ENCODE peak calls at places on chromosomes 1 and 21, in six cellular contexts. One of them, this sample, is unnamed.

GRCh38 chr21:40386301-40386911 is 460.6 kb downstream of the DSCAM start:
- DNase-seq in OCI-LY7: peak; percentile 7
- DNase-seq in transverse colon: peak; percentile 34
- DNase-seq in thyroid gland: peak; percentile 81
- DNase-seq in Peyer's patch: peak; percentile 57
- DNase-seq in IMR-90: no peak
- DNase-seq in this sample: peak; percentile 45

GRCh38 chr21:17463441-17463840 is 49.4 kb upstream of the CXADR start:
- DNase-seq in OCI-LY7: no peak
- DNase-seq in transverse colon: no peak
- DNase-seq in thyroid gland: no peak
- DNase-seq in Peyer's patch: no peak
- DNase-seq in IMR-90: peak; percentile 97
- DNase-seq in this sample: no peak

GRCh38 chr1:35947547-35947946 is 16.6 kb downstream of the AGO3 start:
- DNase-seq in OCI-LY7: no peak
- DNase-seq in transverse colon: no peak
- DNase-seq in thyroid gland: no peak
- DNase-seq in Peyer's patch: no peak
- DNase-seq in IMR-90: no peak
- DNase-seq in this sample: no peak

GRCh38 chr1:197614916-197615692 is 160.2 kb downstream of the DENND1B start:
- DNase-seq in OCI-LY7: peak; percentile 53
- DNase-seq in transverse colon: peak; percentile 19
- DNase-seq in thyroid gland: peak; percentile 18
- DNase-seq in Peyer's patch: no peak
- DNase-seq in IMR-90: peak; percentile 51
- DNase-seq in this sample: no peak

GRCh38 chr1:37502104-37502503 is 12.5 kb downstream of the MEAF6 start:
- DNase-seq in OCI-LY7: no peak
- DNase-seq in transverse colon: no peak
- DNase-seq in thyroid gland: no peak
- DNase-seq in Peyer's patch: no peak
- DNase-seq in IMR-90: no peak
- DNase-seq in this sample: no peak

GRCh38 chr1:109186704-109187071 is 27.0 kb upstream of the SARS1 start:
- DNase-seq in OCI-LY7: no peak
- DNase-seq in transverse colon: no peak
- DNase-seq in thyroid gland: peak; percentile 80
- DNase-seq in Peyer's patch: no peak
- DNase-seq in IMR-90: peak; percentile 38
- DNase-seq in this sample: no peak

GRCh38 chr1:2777428-2778219 is 23.9 kb downstream of the TTC34 start:
- DNase-seq in OCI-LY7: no peak
- DNase-seq in transverse colon: no peak
- DNase-seq in thyroid gland: no peak
- DNase-seq in Peyer's patch: peak; percentile 32
- DNase-seq in IMR-90: no peak
- DNase-seq in this sample: no peak

GRCh38 chr1:31957701-31958674 is 19.8 kb upstream of the PTP4A2 start:
- DNase-seq in OCI-LY7: no peak
- DNase-seq in transverse colon: no peak
- DNase-seq in thyroid gland: no peak
- DNase-seq in Peyer's patch: no peak
- DNase-seq in IMR-90: no peak
- DNase-seq in this sample: no peak

GRCh38 chr1:51518033-51518729 is 885 bp downstream of the EPS15 start:
- DNase-seq in OCI-LY7: peak; percentile 75
- DNase-seq in transverse colon: peak; percentile 74
- DNase-seq in thyroid gland: peak; percentile 30
- DNase-seq in Peyer's patch: peak; percentile 76
- DNase-seq in IMR-90: peak; percentile 28
- DNase-seq in this sample: peak; percentile 53

GRCh38 chr1:232901255-232901654 is 49.2 kb upstream of the NTPCR start:
- DNase-seq in OCI-LY7: peak; percentile 3
- DNase-seq in transverse colon: no peak
- DNase-seq in thyroid gland: peak; percentile 25
- DNase-seq in Peyer's patch: no peak
- DNase-seq in IMR-90: no peak
- DNase-seq in this sample: no peak

GRCh38 chr1:207244409-207244801 is 77.1 kb upstream of the CD55 start:
- DNase-seq in OCI-LY7: no peak
- DNase-seq in transverse colon: no peak
- DNase-seq in thyroid gland: no peak
- DNase-seq in Peyer's patch: no peak
- DNase-seq in IMR-90: no peak
- DNase-seq in this sample: no peak

GRCh38 chr1:241586905-241587532 is 53.1 kb downstream of the CHML start:
- DNase-seq in OCI-LY7: no peak
- DNase-seq in transverse colon: no peak
- DNase-seq in thyroid gland: no peak
- DNase-seq in Peyer's patch: no peak
- DNase-seq in IMR-90: no peak
- DNase-seq in this sample: no peak

GRCh38 chr1:19149736-19150135 is 60.3 kb downstream of the UBR4 start:
- DNase-seq in OCI-LY7: no peak
- DNase-seq in transverse colon: no peak
- DNase-seq in thyroid gland: no peak
- DNase-seq in Peyer's patch: no peak
- DNase-seq in IMR-90: no peak
- DNase-seq in this sample: no peak

GRCh38 chr1:57102957-57103356 is 137.1 kb upstream of the C8B start:
- DNase-seq in OCI-LY7: no peak
- DNase-seq in transverse colon: no peak
- DNase-seq in thyroid gland: no peak
- DNase-seq in Peyer's patch: no peak
- DNase-seq in IMR-90: no peak
- DNase-seq in this sample: no peak

GRCh38 chr1:42379794-42380616 is 587 bp upstream of the RIMKLA start:
- DNase-seq in OCI-LY7: no peak
- DNase-seq in transverse colon: no peak
- DNase-seq in thyroid gland: no peak
- DNase-seq in Peyer's patch: no peak
- DNase-seq in IMR-90: peak; percentile 24
- DNase-seq in this sample: no peak

GRCh38 chr1:16984717-16985116 is 4.3 kb upstream of the MFAP2 start:
- DNase-seq in OCI-LY7: no peak
- DNase-seq in transverse colon: peak; percentile 26
- DNase-seq in thyroid gland: peak; percentile 48
- DNase-seq in Peyer's patch: no peak
- DNase-seq in IMR-90: peak; percentile 85
- DNase-seq in this sample: peak; percentile 82

GRCh38 chr1:46533179-46533864 is 18.1 kb downstream of the KNCN start:
- DNase-seq in OCI-LY7: no peak
- DNase-seq in transverse colon: peak; percentile 21
- DNase-seq in thyroid gland: peak; percentile 55
- DNase-seq in Peyer's patch: peak; percentile 59
- DNase-seq in IMR-90: peak; percentile 26
- DNase-seq in this sample: no peak

GRCh38 chr1:109834951-109835350 is 71.2 kb upstream of the EPS8L3 start:
- DNase-seq in OCI-LY7: no peak
- DNase-seq in transverse colon: no peak
- DNase-seq in thyroid gland: no peak
- DNase-seq in Peyer's patch: no peak
- DNase-seq in IMR-90: no peak
- DNase-seq in this sample: no peak

GRCh38 chr1:28926629-28927441 is 12.5 kb downstream of the EPB41 start:
- DNase-seq in OCI-LY7: peak; percentile 92
- DNase-seq in transverse colon: no peak
- DNase-seq in thyroid gland: no peak
- DNase-seq in Peyer's patch: no peak
- DNase-seq in IMR-90: peak; percentile 4
- DNase-seq in this sample: no peak

GRCh38 chr1:22416555-22417454 is 34.8 kb upstream of the ZBTB40 start:
- DNase-seq in OCI-LY7: peak; percentile 72
- DNase-seq in transverse colon: peak; percentile 77
- DNase-seq in thyroid gland: peak; percentile 80
- DNase-seq in Peyer's patch: peak; percentile 86
- DNase-seq in IMR-90: peak; percentile 60
- DNase-seq in this sample: peak; percentile 69

GRCh38 chr1:238135708-238136107 is 245.0 kb upstream of the ZP4 start:
- DNase-seq in OCI-LY7: no peak
- DNase-seq in transverse colon: no peak
- DNase-seq in thyroid gland: no peak
- DNase-seq in Peyer's patch: no peak
- DNase-seq in IMR-90: no peak
- DNase-seq in this sample: no peak

GRCh38 chr1:63322248-63322943 is at the start of gene FOXD3:
- DNase-seq in OCI-LY7: peak; percentile 56
- DNase-seq in transverse colon: peak; percentile 71
- DNase-seq in thyroid gland: peak; percentile 57
- DNase-seq in Peyer's patch: peak; percentile 65
- DNase-seq in IMR-90: peak; percentile 37
- DNase-seq in this sample: no peak

GRCh38 chr1:221440658-221441057 is 301.2 kb downstream of the DUSP10 start:
- DNase-seq in OCI-LY7: no peak
- DNase-seq in transverse colon: no peak
- DNase-seq in thyroid gland: peak; percentile 47
- DNase-seq in Peyer's patch: no peak
- DNase-seq in IMR-90: no peak
- DNase-seq in this sample: no peak

GRCh38 chr1:220924331-220924730 is 45.1 kb downstream of the HLX start:
- DNase-seq in OCI-LY7: no peak
- DNase-seq in transverse colon: no peak
- DNase-seq in thyroid gland: no peak
- DNase-seq in Peyer's patch: no peak
- DNase-seq in IMR-90: no peak
- DNase-seq in this sample: no peak

GRCh38 chr1:92365378-92366044 is 66.7 kb downstream of the RPAP2 start:
- DNase-seq in OCI-LY7: no peak
- DNase-seq in transverse colon: no peak
- DNase-seq in thyroid gland: no peak
- DNase-seq in Peyer's patch: no peak
- DNase-seq in IMR-90: no peak
- DNase-seq in this sample: no peak

GRCh38 chr1:65310078-65310587 is 790 bp downstream of the DNAJC6 start:
- DNase-seq in OCI-LY7: no peak
- DNase-seq in transverse colon: peak; percentile 9
- DNase-seq in thyroid gland: no peak
- DNase-seq in Peyer's patch: no peak
- DNase-seq in IMR-90: no peak
- DNase-seq in this sample: no peak

GRCh38 chr1:102836991-102837390 is 271.3 kb downstream of the COL11A1 start:
- DNase-seq in OCI-LY7: no peak
- DNase-seq in transverse colon: no peak
- DNase-seq in thyroid gland: no peak
- DNase-seq in Peyer's patch: no peak
- DNase-seq in IMR-90: no peak
- DNase-seq in this sample: no peak

GRCh38 chr1:102838016-102838415 is 270.3 kb downstream of the COL11A1 start:
- DNase-seq in OCI-LY7: no peak
- DNase-seq in transverse colon: no peak
- DNase-seq in thyroid gland: no peak
- DNase-seq in Peyer's patch: no peak
- DNase-seq in IMR-90: peak; percentile 22
- DNase-seq in this sample: no peak

GRCh38 chr1:102837551-102837950 is 270.8 kb downstream of the COL11A1 start:
- DNase-seq in OCI-LY7: no peak
- DNase-seq in transverse colon: no peak
- DNase-seq in thyroid gland: no peak
- DNase-seq in Peyer's patch: no peak
- DNase-seq in IMR-90: no peak
- DNase-seq in this sample: no peak

GRCh38 chr1:102840741-102841140 is 267.6 kb downstream of the COL11A1 start:
- DNase-seq in OCI-LY7: no peak
- DNase-seq in transverse colon: no peak
- DNase-seq in thyroid gland: no peak
- DNase-seq in Peyer's patch: no peak
- DNase-seq in IMR-90: no peak
- DNase-seq in this sample: no peak

GRCh38 chr1:102842606-102843005 is 265.7 kb downstream of the COL11A1 start:
- DNase-seq in OCI-LY7: no peak
- DNase-seq in transverse colon: no peak
- DNase-seq in thyroid gland: no peak
- DNase-seq in Peyer's patch: no peak
- DNase-seq in IMR-90: no peak
- DNase-seq in this sample: no peak
- H3K9me3 ChIP-seq in OCI-LY7: no peaks in the 10 kb centered on the region
- H3K9me3 ChIP-seq in transverse colon: no peaks in the 10 kb centered on the region
- H3K9me3 ChIP-seq in thyroid gland: no peaks in the 10 kb centered on the region
- H3K9me3 ChIP-seq in Peyer's patch: no peaks in the 10 kb centered on the region
- H3K9me3 ChIP-seq in IMR-90: no peaks in the 10 kb centered on the region
- H3K9me3 ChIP-seq in this sample: no peaks in the 10 kb centered on the region

GRCh38 chr1:55418208-55418607 is 203.0 kb upstream of the USP24 start:
- DNase-seq in OCI-LY7: no peak
- DNase-seq in transverse colon: no peak
- DNase-seq in thyroid gland: no peak
- DNase-seq in Peyer's patch: no peak
- DNase-seq in IMR-90: no peak
- DNase-seq in this sample: no peak
- H3K4me1 ChIP-seq in OCI-LY7: no peaks in the 10 kb centered on the region
- H3K4me1 ChIP-seq in transverse colon: no peaks in the 10 kb centered on the region
- H3K4me1 ChIP-seq in thyroid gland: peaks cover 10% of the 10 kb centered on the region
- H3K4me1 ChIP-seq in Peyer's patch: no peaks in the 10 kb centered on the region
- H3K4me1 ChIP-seq in IMR-90: peaks cover 6% of the 10 kb centered on the region
- H3K4me1 ChIP-seq in this sample: no peaks in the 10 kb centered on the region

DNA sequence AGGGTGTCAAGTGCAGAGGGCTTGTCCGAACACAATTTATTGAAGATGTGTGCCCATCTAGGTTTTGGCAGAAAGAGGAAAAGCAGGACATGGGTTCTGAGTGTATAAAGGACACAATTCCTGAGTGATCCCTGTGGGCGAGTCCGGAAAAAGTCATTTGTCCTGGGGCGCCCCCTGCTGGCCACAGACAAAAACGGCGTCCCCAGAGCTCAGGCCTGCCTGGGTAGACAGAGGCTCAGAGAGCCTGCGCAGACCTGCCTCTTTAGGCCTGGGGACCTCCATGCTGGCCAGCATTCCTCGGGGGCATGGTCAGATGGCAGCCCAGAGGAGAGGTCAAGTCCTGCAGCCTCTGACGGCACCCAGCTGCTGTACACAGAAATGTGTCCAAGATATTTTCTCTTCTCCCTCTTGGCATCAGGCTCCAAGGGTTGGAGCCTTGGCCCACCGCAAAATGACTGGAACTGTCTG is 65.5 kb upstream of the LRP8 start:
- DNase-seq in OCI-LY7: peak; percentile 69
- DNase-seq in transverse colon: peak; percentile 81
- DNase-seq in thyroid gland: peak; percentile 88
- DNase-seq in Peyer's patch: peak; percentile 86
- DNase-seq in IMR-90: peak; percentile 59
- DNase-seq in this sample: peak; percentile 64
- H3K9me3 ChIP-seq in OCI-LY7: no peaks in the 10 kb centered on the region
- H3K9me3 ChIP-seq in transverse colon: no peaks in the 10 kb centered on the region
- H3K9me3 ChIP-seq in thyroid gland: no peaks in the 10 kb centered on the region
- H3K9me3 ChIP-seq in Peyer's patch: no peaks in the 10 kb centered on the region
- H3K9me3 ChIP-seq in IMR-90: no peaks in the 10 kb centered on the region
- H3K9me3 ChIP-seq in this sample: no peaks in the 10 kb centered on the region

DNA sequence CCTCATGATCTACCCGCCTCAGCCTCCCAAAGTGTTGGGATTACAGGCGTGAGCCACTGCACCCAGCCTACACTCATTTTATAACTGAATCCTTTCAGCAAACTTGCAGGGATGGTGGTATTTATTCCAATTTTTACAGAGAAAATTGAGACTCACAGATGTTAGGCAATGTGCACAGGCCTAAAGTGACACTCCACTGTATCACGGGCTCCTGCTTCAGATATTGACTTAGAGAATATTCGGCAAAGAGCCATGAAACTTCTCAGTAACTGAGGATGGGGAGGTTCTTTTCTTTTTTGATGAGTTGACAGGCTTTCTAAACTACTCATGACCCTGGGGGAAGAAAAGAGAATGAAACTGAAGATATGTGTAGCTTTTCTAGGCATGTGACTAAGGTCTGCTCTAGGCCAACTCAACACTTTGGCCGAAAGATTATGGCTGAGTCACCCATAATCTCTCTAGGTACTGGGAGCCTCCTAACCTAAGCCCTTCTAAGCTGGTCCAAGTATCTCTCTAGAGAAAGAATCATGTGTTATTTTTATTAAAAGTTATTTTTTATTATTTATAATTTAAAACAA is 19.9 kb upstream of the PTCH2 start:
- DNase-seq in OCI-LY7: no peak
- DNase-seq in transverse colon: no peak
- DNase-seq in thyroid gland: no peak
- DNase-seq in Peyer's patch: no peak
- DNase-seq in IMR-90: peak; percentile 66
- DNase-seq in this sample: no peak
- H3K4me1 ChIP-seq in OCI-LY7: peaks cover 10% of the 10 kb centered on the region
- H3K4me1 ChIP-seq in transverse colon: no peaks in the 10 kb centered on the region
- H3K4me1 ChIP-seq in thyroid gland: no peaks in the 10 kb centered on the region
- H3K4me1 ChIP-seq in Peyer's patch: no peaks in the 10 kb centered on the region
- H3K4me1 ChIP-seq in IMR-90: no peaks in the 10 kb centered on the region
- H3K4me1 ChIP-seq in this sample: peaks cover 33% of the 10 kb centered on the region

This sample was measured in heart left ventricle.